ENCODE peak calls at places on chromosomes 11 and 22, in nine cellular contexts. N is stimulated activated CD8-positive, alpha-beta memory T cell treated with anti-CD3 and anti-CD28 coated beads, Interleukin-15, amount 100 ng/mL, for 24 hours; M is GM20000; J is AG09309; A is IMR-90; L is colonic mucosa; K is anterior cingulate cortex; X is amniotic stem cell; F is AG08395. H is an unnamed sample.

GRCh38 chr11:103326070-103326794 is 217.0 kb downstream of the DYNC2H1 start:
- DNase-seq in N (no peak), M (peak), J (peak), A (peak), L (peak), K (no peak), X (peak), F (peak), H (peak)

GRCh38 chr11:13276454-13276851 is 1.1 kb upstream of the BMAL1 start:
- DNase-seq in N (no peak), M (no peak), J (no peak), A (no peak), L (peak), K (no peak), X (no peak), F (no peak), H (no peak)

GRCh38 chr11:109320595-109320994 is 101.4 kb upstream of the C11orf87 start:
- DNase-seq in N (no peak), M (no peak), J (peak), A (peak), L (no peak), K (no peak), X (no peak), F (peak), H (peak)

GRCh38 chr11:46240861-46241260 is 36.6 kb upstream of the CREB3L1 start:
- DNase-seq in N (no peak), M (no peak), J (no peak), A (no peak), L (no peak), K (no peak), X (no peak), F (no peak), H (no peak)

GRCh38 chr22:25572708-25573161 is 8.3 kb downstream of the GRK3 start:
- DNase-seq in N (no peak), M (peak), J (no peak), A (no peak), L (no peak), K (no peak), X (no peak), F (no peak), H (no peak)

GRCh38 chr22:32528316-32528715 is 53.7 kb downstream of the FBXO7 start:
- DNase-seq in N (no peak), M (no peak), J (no peak), A (no peak), L (no peak), K (peak), X (no peak), F (no peak), H (no peak)

GRCh38 chr11:11078344-11078743 is 220.5 kb upstream of the ZBED5 start:
- DNase-seq in N (no peak), M (no peak), J (no peak), A (peak), L (no peak), K (no peak), X (no peak), F (peak), H (peak)

GRCh38 chr11:118060879-118061278 is 16.0 kb upstream of the TMPRSS4 start:
- DNase-seq in N (no peak), M (no peak), J (no peak), A (no peak), L (no peak), K (no peak), X (no peak), F (no peak), H (no peak)

GRCh38 chr22:25747245-25747944 is 5.4 kb downstream of the MYO18B start:
- DNase-seq in N (no peak), M (no peak), J (peak), A (peak), L (no peak), K (no peak), X (peak), F (peak), H (peak)

GRCh38 chr11:94771390-94771789 is 3.2 kb downstream of the AMOTL1 start:
- DNase-seq in N (no peak), M (no peak), J (no peak), A (no peak), L (no peak), K (no peak), X (no peak), F (no peak), H (peak)

GRCh38 chr11:22828373-22828772 is 1.2 kb downstream of the SVIP start:
- DNase-seq in N (no peak), M (no peak), J (no peak), A (no peak), L (no peak), K (no peak), X (no peak), F (no peak), H (no peak)

GRCh38 chr11:74675761-74676160 is 55.5 kb downstream of the CHRDL2 start:
- DNase-seq in N (no peak), M (peak), J (no peak), A (no peak), L (no peak), K (no peak), X (no peak), F (no peak), H (no peak)

GRCh38 chr11:109785714-109786113 is 307.5 kb upstream of the ZC3H12C start:
- DNase-seq in N (no peak), M (no peak), J (peak), A (peak), L (no peak), K (no peak), X (no peak), F (peak), H (peak)

GRCh38 chr22:25419247-25420113 is 145.0 kb upstream of the GRK3 start:
- DNase-seq in N (no peak), M (no peak), J (no peak), A (peak), L (peak), K (no peak), X (no peak), F (no peak), H (peak)

GRCh38 chr11:66933508-66933907 is 24.7 kb downstream of the PC start:
- DNase-seq in N (no peak), M (no peak), J (no peak), A (no peak), L (no peak), K (no peak), X (no peak), F (peak), H (no peak)

GRCh38 chr11:33635161-33635560 is 65.5 kb downstream of the C11orf91 start:
- DNase-seq in N (no peak), M (no peak), J (peak), A (peak), L (no peak), K (no peak), X (no peak), F (peak), H (peak)

GRCh38 chr11:117976445-117976844 is 9.7 kb upstream of the IL10RA start:
- DNase-seq in N (no peak), M (no peak), J (no peak), A (no peak), L (no peak), K (no peak), X (no peak), F (no peak), H (no peak)

GRCh38 chr11:122661182-122661945 is 5.8 kb downstream of the UBASH3B start:
- DNase-seq in N (no peak), M (no peak), J (peak), A (peak), L (no peak), K (no peak), X (peak), F (peak), H (no peak)

GRCh38 chr11:68358416-68358815 is 46.0 kb downstream of the LRP5 start:
- DNase-seq in N (no peak), M (no peak), J (peak), A (no peak), L (no peak), K (no peak), X (no peak), F (no peak), H (no peak)

GRCh38 chr22:19514831-19515565 is 9.2 kb downstream of the CLDN5 start:
- DNase-seq in N (no peak), M (no peak), J (no peak), A (peak), L (no peak), K (no peak), X (no peak), F (no peak), H (peak)

GRCh38 chr11:108069947-108070346 is 51.4 kb upstream of the ACAT1 start:
- DNase-seq in N (no peak), M (peak), J (peak), A (peak), L (no peak), K (no peak), X (peak), F (peak), H (peak)

GRCh38 chr11:67438121-67438902 is 830 bp upstream of the PTPRCAP start:
- DNase-seq in N (no peak), M (peak), J (no peak), A (no peak), L (no peak), K (no peak), X (no peak), F (no peak), H (no peak)

GRCh38 chr22:44583076-44583760 is 85.2 kb upstream of the RTL6 start:
- DNase-seq in N (no peak), M (no peak), J (no peak), A (peak), L (no peak), K (no peak), X (no peak), F (peak), H (peak)

GRCh38 chr11:28773606-28774005 is 665.4 kb downstream of the METTL15 start:
- DNase-seq in N (no peak), M (no peak), J (no peak), A (no peak), L (no peak), K (no peak), X (no peak), F (no peak), H (no peak)

GRCh38 chr11:58719406-58720117 is 12.2 kb downstream of the GLYAT start:
- DNase-seq in N (no peak), M (no peak), J (no peak), A (no peak), L (no peak), K (no peak), X (no peak), F (no peak), H (no peak)

GRCh38 chr11:456533-456932 is 6.5 kb downstream of the PTDSS2 start:
- DNase-seq in N (no peak), M (peak), J (no peak), A (no peak), L (no peak), K (no peak), X (no peak), F (no peak), H (no peak)

GRCh38 chr11:29530961-29531360 is 485.9 kb downstream of the KCNA4 start:
- DNase-seq in N (no peak), M (no peak), J (no peak), A (no peak), L (no peak), K (no peak), X (no peak), F (no peak), H (no peak)

GRCh38 chr11:107859459-107860239 is 1.1 kb upstream of the SLC35F2 start:
- DNase-seq in N (no peak), M (peak), J (no peak), A (no peak), L (peak), K (no peak), X (no peak), F (peak), H (no peak)

GRCh38 chr11:65576867-65577755 is 1.3 kb downstream of the EHBP1L1 start:
- DNase-seq in N (no peak), M (no peak), J (no peak), A (peak), L (peak), K (no peak), X (no peak), F (peak), H (peak)

GRCh38 chr11:819129-819931 is 616 bp downstream of the PNPLA2 start:
- DNase-seq in N (peak), M (peak), J (no peak), A (peak), L (peak), K (peak), X (peak), F (peak), H (peak)

GRCh38 chr11:119093951-119094815 is 7.5 kb downstream of the DPAGT1 start:
- DNase-seq in N (no peak), M (peak), J (no peak), A (peak), L (peak), K (no peak), X (no peak), F (peak), H (peak)

GRCh38 chr22:46067159-46068111 is 82.9 kb upstream of the PPARA start:
- DNase-seq in N (no peak), M (no peak), J (no peak), A (no peak), L (no peak), K (no peak), X (no peak), F (no peak), H (no peak)

GRCh38 chr22:45036154-45036553 is 26.3 kb upstream of the PHF21B start:
- DNase-seq in N (no peak), M (no peak), J (no peak), A (peak), L (no peak), K (no peak), X (no peak), F (no peak), H (no peak)

GRCh38 chr11:69400769-69401590 is 80.5 kb upstream of the LINC01488 start:
- DNase-seq in N (no peak), M (no peak), J (no peak), A (no peak), L (no peak), K (no peak), X (no peak), F (no peak), H (no peak)